ENCODE peak calls at places on chromosome 17, in eight cellular contexts. S is breast epithelium, J is GM12891, Q is HCT116, W is prostate gland, I is SK-N-SH, K is suprapubic skin, L is H1. A is an unnamed sample.

GRCh38 chr17:31907342-31907975 is 6.0 kb upstream of the UTP6 start:
- DNase-seq in I (no peak), Q (no peak), J (no peak), S (no peak), K (no peak), L (no peak), W (peak), A (no peak)

GRCh38 chr17:27513849-27514248 is 57.6 kb downstream of the KSR1 start:
- DNase-seq in W (no peak), I (no peak), L (no peak), Q (no peak), S (no peak), J (no peak), K (no peak), A (peak)

GRCh38 chr17:34817252-34817651 is 144.0 kb downstream of the CCT6B start:
- DNase-seq in K (no peak), W (no peak), S (no peak), Q (no peak), I (no peak), J (no peak), L (no peak), A (no peak)

GRCh38 chr17:83190601-83191387 is 111.4 kb downstream of the METRNL start:
- DNase-seq in K (peak), J (no peak), Q (no peak), S (peak), I (no peak), W (peak), L (no peak), A (peak)

GRCh38 chr17:5705081-5705875 is 121.0 kb upstream of the NLRP1 start:
- DNase-seq in W (no peak), K (peak), J (no peak), Q (no peak), S (no peak), I (peak), L (peak), A (no peak)

GRCh38 chr17:31854672-31855071 is 4.4 kb downstream of the COPRS start:
- DNase-seq in Q (no peak), W (no peak), L (no peak), K (no peak), I (no peak), J (no peak), S (no peak), A (no peak)

GRCh38 chr17:50715471-50715870 is 3.9 kb upstream of the LUC7L3 start:
- DNase-seq in J (no peak), L (no peak), K (no peak), S (no peak), W (no peak), I (no peak), Q (no peak), A (no peak)

GRCh38 chr17:38872671-38873385 is 3.0 kb downstream of the LASP1 start:
- DNase-seq in K (no peak), L (no peak), I (no peak), J (no peak), S (no peak), Q (no peak), W (no peak), A (no peak)

GRCh38 chr17:68437979-68438877 is 19.1 kb downstream of the WIPI1 start:
- DNase-seq in K (peak), L (no peak), S (no peak), W (no peak), J (no peak), Q (no peak), I (no peak), A (peak)

GRCh38 chr17:35084987-35085386 is 21.5 kb upstream of the RFFL start:
- DNase-seq in S (no peak), W (no peak), Q (peak), L (no peak), J (no peak), I (no peak), K (no peak), A (no peak)

GRCh38 chr17:38705523-38705802 is 390 bp downstream of the MLLT6 start:
- DNase-seq in W (no peak), J (no peak), L (no peak), S (no peak), Q (no peak), K (no peak), I (peak), A (no peak)

GRCh38 chr17:70906808-70907207 is 737.5 kb downstream of the KCNJ2 start:
- DNase-seq in J (no peak), Q (no peak), S (no peak), I (peak), W (no peak), L (no peak), K (no peak), A (no peak)

GRCh38 chr17:37726248-37726647 is 18.6 kb downstream of the HNF1B start:
- DNase-seq in W (no peak), S (no peak), L (no peak), I (no peak), Q (no peak), K (no peak), J (no peak), A (no peak)

GRCh38 chr17:36937961-36938565 is 788 bp downstream of the LHX1 start:
- DNase-seq in K (no peak), I (peak), S (no peak), W (no peak), J (no peak), Q (no peak), L (peak), A (no peak)

GRCh38 chr17:11671151-11671550 is 72.9 kb downstream of the DNAH9 start:
- DNase-seq in K (no peak), J (no peak), I (no peak), Q (no peak), S (no peak), W (no peak), L (no peak), A (no peak)

GRCh38 chr17:50151937-50152547 is 1.6 kb upstream of the PPP1R9B start:
- DNase-seq in L (peak), J (no peak), S (no peak), Q (peak), K (no peak), W (peak), I (peak), A (peak)

GRCh38 chr17:50330151-50330753 is 15.7 kb upstream of the XYLT2 start:
- DNase-seq in W (no peak), J (no peak), I (no peak), K (no peak), Q (no peak), S (no peak), L (no peak), A (no peak)

GRCh38 chr17:45734598-45734997 is 49.5 kb upstream of the CRHR1 start:
- DNase-seq in Q (no peak), L (no peak), K (no peak), W (no peak), J (no peak), S (no peak), I (no peak), A (no peak)

GRCh38 chr17:46943511-46944393 is 20.8 kb downstream of the GOSR2 start:
- DNase-seq in W (no peak), J (no peak), K (no peak), Q (no peak), I (peak), S (no peak), L (peak), A (no peak)

GRCh38 chr17:67477687-67478086 is 100.6 kb downstream of the PITPNC1 start:
- DNase-seq in J (no peak), K (no peak), S (no peak), I (no peak), Q (peak), W (no peak), L (no peak), A (no peak)

DNA sequence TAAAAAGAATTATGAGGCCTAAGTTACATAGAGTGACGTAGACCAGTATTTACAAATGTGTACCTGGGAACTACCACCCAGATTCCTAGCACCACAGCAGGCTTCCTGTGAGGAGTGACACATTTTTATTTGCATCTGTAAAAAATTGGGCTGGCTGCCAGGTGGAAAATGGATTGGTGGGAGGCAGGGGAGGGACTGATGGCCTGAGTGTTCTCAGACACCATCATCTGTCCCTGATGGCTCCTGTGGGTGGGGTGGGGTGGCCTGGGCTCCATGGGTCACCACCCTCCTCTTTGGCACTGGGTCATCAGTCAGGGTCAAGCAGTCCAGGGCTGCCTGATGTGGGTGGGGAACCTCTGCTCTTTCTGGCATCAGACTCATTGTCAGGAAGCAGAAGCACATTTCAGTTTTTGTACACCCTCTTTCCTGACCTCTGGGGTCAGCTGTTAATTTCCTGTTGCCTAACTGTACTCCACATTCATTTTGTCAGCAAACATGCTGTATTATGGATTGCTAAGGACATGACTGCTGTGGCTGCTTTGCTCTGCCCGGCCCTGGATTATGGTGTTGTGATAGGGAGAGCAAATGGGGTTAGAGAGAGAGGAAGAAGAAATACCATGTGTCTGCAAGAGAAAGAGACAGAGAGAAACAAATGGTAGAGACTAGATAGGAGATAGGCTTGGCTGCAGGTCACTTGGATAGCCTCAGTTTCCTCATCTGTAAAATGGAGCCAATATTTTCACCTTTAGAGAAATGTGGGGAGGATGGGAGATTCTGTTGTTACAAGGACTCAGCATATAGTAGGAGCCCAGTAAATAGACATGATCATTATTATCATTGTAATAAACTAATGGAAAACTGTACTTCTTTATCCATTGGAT is 11.6 kb upstream of the MFAP4 start:
- DNase-seq in L (no peak), I (peak), J (no peak), K (peak), Q (no peak), W (no peak), S (no peak), A (peak)
- TF ChIP-seq POLR2AphosphoS5 in L (no peak), I (no peak), J (no peak), K (no peak), Q (no peak), W (no peak), S (peak), A (peak)

DNA sequence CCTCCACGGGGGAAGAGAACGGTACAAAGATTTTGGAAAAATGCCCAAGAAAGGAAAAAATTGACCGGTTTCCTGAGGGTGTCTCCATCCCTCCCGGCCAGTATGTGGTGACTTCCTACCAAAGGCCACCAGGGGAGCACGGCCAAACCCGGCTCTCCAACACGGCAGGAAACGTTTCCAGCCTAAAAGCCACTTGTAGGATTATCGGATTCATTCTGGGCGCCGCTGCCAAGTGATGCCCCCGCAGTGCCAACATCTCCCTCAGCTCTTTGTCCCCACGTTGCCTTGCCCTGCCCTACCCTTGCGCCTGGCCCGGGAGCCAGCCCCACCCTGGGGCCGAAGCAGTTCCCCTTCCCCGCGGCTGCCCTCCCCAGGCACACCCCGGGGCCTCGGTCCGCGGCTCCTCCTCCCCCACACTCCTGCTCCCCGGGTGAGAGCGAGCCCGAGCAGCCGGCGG is 713 bp downstream of the CRK start:
- DNase-seq in S (peak), Q (no peak), K (peak), I (peak), J (no peak), W (peak), L (peak), A (peak)
- TF ChIP-seq POLR2AphosphoS5 in S (no peak), Q (no peak), K (no peak), I (no peak), J (peak), W (no peak), L (peak), A (peak)

DNA sequence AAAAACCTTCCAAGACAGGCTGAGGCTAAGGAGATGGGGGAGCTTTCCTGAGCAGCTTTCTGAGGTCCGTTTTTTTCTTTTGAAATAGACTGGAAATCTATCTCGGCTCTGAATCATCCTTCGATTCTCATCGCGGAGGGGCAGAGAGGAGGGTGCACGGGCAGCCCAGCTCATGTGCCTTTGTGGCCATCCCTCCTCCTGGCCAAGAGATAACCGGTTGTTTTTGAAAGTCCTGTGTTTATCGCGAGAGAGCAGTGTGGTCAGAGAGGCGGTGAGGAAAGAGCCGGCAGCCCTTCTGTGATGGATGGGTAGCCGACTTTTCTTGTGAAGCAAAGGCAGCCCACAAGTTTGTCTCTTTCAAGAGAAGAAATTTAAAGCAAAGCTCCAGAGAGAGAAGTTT is 191.6 kb downstream of the CCDC182 start:
- DNase-seq in S (no peak), K (no peak), J (no peak), I (no peak), W (no peak), Q (no peak), L (no peak), A (no peak)
- TF ChIP-seq POLR2AphosphoS5 in S (no peak), K (no peak), J (no peak), I (no peak), W (no peak), Q (no peak), L (no peak), A (no peak)

DNA sequence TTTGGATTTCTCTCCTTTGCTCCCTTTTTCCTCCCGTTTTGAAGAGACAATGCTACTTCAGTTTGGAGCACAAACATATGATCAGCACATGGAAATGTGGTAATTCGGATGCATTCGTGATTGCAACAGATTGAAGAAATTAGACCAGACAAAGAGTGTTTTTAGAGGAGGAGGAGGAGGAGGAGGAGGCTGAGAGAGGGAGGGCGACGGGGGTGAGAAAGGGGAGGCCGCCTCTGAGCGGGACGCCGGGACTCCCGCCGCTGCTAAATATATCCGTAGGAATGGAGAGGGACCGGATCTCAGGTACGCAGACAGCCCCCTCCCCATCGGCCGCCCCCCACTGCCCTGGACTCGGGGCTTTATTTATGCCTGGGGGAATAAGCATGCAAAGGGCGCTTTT is 179.3 kb downstream of the SEC14L1 start:
- DNase-seq in I (peak), K (no peak), Q (no peak), L (no peak), S (no peak), W (no peak), J (no peak), A (peak)
- TF ChIP-seq POLR2AphosphoS5 in I (no peak), K (peak), Q (no peak), L (no peak), S (no peak), W (no peak), J (no peak), A (no peak)